ENCODE peak calls at places on chromosomes 4 and X, in nine cellular contexts. Q is adrenal gland, Z is suprapubic skin, L is upper lobe of left lung, W is IMR-90, M is endothelial cell of umbilical vein, J is tibial nerve, B is stomach, F is NB4. H is an unnamed sample.

GRCh38 chr4:177356191-177356590 is 46.5 kb downstream of the NEIL3 start:
- DNase-seq in Q (no peak), Z (no peak), L (no peak), W (peak; percentile 41), M (no peak), J (no peak), B (no peak), F (no peak), H (no peak)

GRCh38 chrX:84248226-84248625 is 60.2 kb upstream of the RPS6KA6 start:
- DNase-seq in Q (no peak), Z (no peak), L (no peak), W (peak; percentile 79), M (no peak), J (no peak), B (no peak), F (no peak), H (no peak)

GRCh38 chr4:98851806-98852205 is 77.1 kb downstream of the EIF4E start:
- DNase-seq in Q (no peak), Z (no peak), L (no peak), W (peak; percentile 64), M (no peak), J (no peak), B (no peak), F (no peak), H (no peak)

GRCh38 chr4:170386974-170387373 is 297.2 kb upstream of the AADAT start:
- DNase-seq in Q (no peak), Z (no peak), L (no peak), W (peak; percentile 46), M (no peak), J (no peak), B (no peak), F (no peak), H (no peak)

GRCh38 chrX:40849906-40850672 is 114.7 kb upstream of the MED14 start:
- DNase-seq in Q (no peak), Z (no peak), L (no peak), W (peak; percentile 40), M (no peak), J (no peak), B (no peak), F (peak; percentile 25), H (no peak)

GRCh38 chr4:47483722-47484121 is 1.4 kb upstream of the ATP10D start:
- DNase-seq in Q (no peak), Z (no peak), L (no peak), W (no peak), M (no peak), J (no peak), B (no peak), F (no peak), H (no peak)

GRCh38 chr4:53563824-53564223 is 27.5 kb downstream of the LNX1 start:
- DNase-seq in Q (no peak), Z (no peak), L (no peak), W (peak; percentile 89), M (no peak), J (no peak), B (no peak), F (peak; percentile 52), H (peak; percentile 19)

GRCh38 chr4:74095886-74096264 is 3.1 kb downstream of the CXCL2 start:
- DNase-seq in Q (no peak), Z (no peak), L (no peak), W (no peak), M (peak; percentile 29), J (no peak), B (no peak), F (no peak), H (no peak)

GRCh38 chr4:54254915-54255246 is 25.8 kb downstream of the PDGFRA start:
- DNase-seq in Q (no peak), Z (no peak), L (peak; percentile 44), W (no peak), M (no peak), J (no peak), B (no peak), F (no peak), H (no peak)

GRCh38 chrX:39846460-39846859 is 251.3 kb downstream of the BCOR start:
- DNase-seq in Q (no peak), Z (no peak), L (no peak), W (no peak), M (no peak), J (no peak), B (no peak), F (no peak), H (no peak)

GRCh38 chrX:39848243-39848642 is 249.5 kb downstream of the BCOR start:
- DNase-seq in Q (peak; percentile 37), Z (no peak), L (no peak), W (peak; percentile 56), M (peak; percentile 26), J (peak; percentile 9), B (no peak), F (no peak), H (no peak)

GRCh38 chrX:39848900-39849299 is 248.9 kb downstream of the BCOR start:
- DNase-seq in Q (no peak), Z (no peak), L (no peak), W (peak; percentile 95), M (no peak), J (peak; percentile 5), B (no peak), F (no peak), H (no peak)

GRCh38 chrX:39843318-39843717 is 254.4 kb downstream of the BCOR start:
- DNase-seq in Q (no peak), Z (no peak), L (no peak), W (no peak), M (no peak), J (no peak), B (no peak), F (no peak), H (no peak)

DNA sequence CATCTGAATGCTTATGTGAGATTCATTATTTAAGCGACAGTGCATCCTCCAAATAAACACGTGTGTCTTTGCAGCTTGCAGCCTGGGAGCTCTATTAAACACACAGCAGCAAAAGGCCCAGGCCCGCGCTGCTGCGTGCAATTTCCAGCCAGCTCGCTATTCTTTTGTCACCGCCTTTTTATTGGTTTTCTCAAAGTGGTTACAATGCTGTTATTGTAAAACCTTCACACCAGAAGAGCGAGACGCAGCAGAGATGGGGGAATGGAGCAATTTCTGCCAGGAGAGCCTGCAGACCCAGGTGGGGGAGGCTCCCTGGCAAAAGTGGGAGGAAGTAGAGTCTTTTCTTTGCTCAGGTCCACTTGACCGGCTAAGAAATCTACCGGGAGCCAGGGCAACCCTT is 252.5 kb downstream of the BCOR start:
- DNase-seq in Q (no peak), Z (no peak), L (no peak), W (no peak), M (no peak), J (no peak), B (no peak), F (peak; percentile 68), H (no peak)
- TF ChIP-seq POLR2A in Q (no peak), Z (no peak), L (no peak), W (no peak), M (no peak), J (no peak), B (no peak), F (no peak), H (no peak)

GRCh38 chr4:133148690-133149363 is at the start of gene PCDH10:
- DNase-seq in Q (peak; percentile 87), Z (peak; percentile 91), L (peak; percentile 95), W (peak; percentile 87), M (peak; percentile 98), J (peak; percentile 79), B (peak; percentile 65), F (no peak), H (no peak)
- TF ChIP-seq POLR2A in Q (peak; percentile 62), Z (no peak), L (no peak), W (peak; percentile 94), M (peak; percentile 96), J (peak; percentile 86), B (no peak), F (no peak), H (peak; percentile 83)

DNA sequence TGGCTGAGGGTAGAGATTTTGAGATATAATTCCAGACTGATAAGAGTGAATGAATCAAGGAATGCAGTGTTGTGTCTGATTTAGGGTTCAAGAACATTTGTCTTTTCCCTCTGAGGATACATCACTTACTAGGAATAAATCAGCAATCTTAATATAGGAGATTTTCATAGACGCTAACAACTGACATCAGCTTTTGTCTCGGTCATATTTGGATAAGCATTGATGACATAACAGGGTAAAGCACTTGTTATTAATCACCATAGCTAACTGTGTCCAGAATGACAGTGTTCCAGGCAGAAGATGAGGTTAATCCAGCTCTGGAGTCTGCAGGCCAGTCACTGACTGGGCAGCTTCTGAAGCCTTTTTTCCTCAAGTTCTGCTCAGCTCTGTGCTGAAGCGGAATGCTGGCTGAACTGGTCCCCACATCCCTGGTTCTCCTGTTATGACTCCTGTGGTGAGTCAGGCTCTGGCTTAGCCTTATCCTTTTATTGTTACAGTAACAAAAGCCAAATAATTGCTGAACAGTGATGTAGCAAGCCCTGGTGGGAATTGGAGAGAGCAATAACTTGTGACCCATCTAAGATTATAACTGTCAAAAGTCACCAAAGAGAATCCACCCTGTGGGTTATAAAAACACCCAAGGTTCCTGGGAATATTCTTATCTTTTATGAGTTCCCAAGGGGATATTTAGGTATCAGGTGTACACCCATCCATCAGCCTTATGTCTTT is 41.8 kb downstream of the FNIP2 start:
- DNase-seq in Q (peak; percentile 71), Z (no peak), L (no peak), W (peak; percentile 98), M (peak; percentile 95), J (peak; percentile 53), B (peak; percentile 58), F (no peak), H (peak; percentile 26)
- TF ChIP-seq POLR2A in Q (no peak), Z (no peak), L (no peak), W (peak; percentile 77), M (no peak), J (no peak), B (no peak), F (no peak), H (no peak)

GRCh38 chrX:107118322-107119147 is at the start of gene RBM41:
- DNase-seq in Q (peak; percentile 81), Z (peak; percentile 77), L (peak; percentile 79), W (peak; percentile 67), M (peak; percentile 83), J (peak; percentile 70), B (peak; percentile 80), F (peak; percentile 85), H (peak; percentile 12)
- TF ChIP-seq POLR2A in Q (no peak), Z (no peak), L (no peak), W (no peak), M (no peak), J (peak; percentile 19), B (no peak), F (no peak), H (no peak)

H was measured in H54.